ENCODE peak calls at places on chromosomes 2 and 18, in ten cellular contexts. One of them, this sample, is unnamed.

GRCh38 chr2:98948956-98949739 is 13.1 kb upstream of the CRACDL start:
- DNase-seq in BJ: no peak
- DNase-seq in NCI-H2029: no peak
- DNase-seq in A172: no peak
- DNase-seq in nephron progenitor cell: no peak
- DNase-seq in hepatocyte: no peak
- DNase-seq in ACHN: no peak
- DNase-seq in effector memory CD8-positive, alpha-beta T cell: no peak
- DNase-seq in stimulated activated CD4-positive, alpha-beta T cell treated with anti-CD3 and anti-CD28 coated beads, TNF-alpha, amount 100 ng/mL, for 4 hours: no peak
- DNase-seq in GM13976: no peak
- DNase-seq in this sample: no peak

GRCh38 chr2:32135409-32135808 is 30.3 kb upstream of the SLC30A6 start:
- DNase-seq in hepatocyte: peak; percentile 65
- DNase-seq in A172: peak; percentile 92
- DNase-seq in GM13976: peak; percentile 41
- DNase-seq in NCI-H2029: no peak
- DNase-seq in effector memory CD8-positive, alpha-beta T cell: no peak
- DNase-seq in nephron progenitor cell: no peak
- DNase-seq in BJ: peak; percentile 74
- DNase-seq in stimulated activated CD4-positive, alpha-beta T cell treated with anti-CD3 and anti-CD28 coated beads, TNF-alpha, amount 100 ng/mL, for 4 hours: no peak
- DNase-seq in ACHN: peak; percentile 90
- DNase-seq in this sample: peak; percentile 76

GRCh38 chr2:101520246-101520645 is 45.3 kb upstream of the RFX8 start:
- DNase-seq in NCI-H2029: no peak
- DNase-seq in nephron progenitor cell: no peak
- DNase-seq in hepatocyte: no peak
- DNase-seq in stimulated activated CD4-positive, alpha-beta T cell treated with anti-CD3 and anti-CD28 coated beads, TNF-alpha, amount 100 ng/mL, for 4 hours: no peak
- DNase-seq in ACHN: peak; percentile 55
- DNase-seq in A172: peak; percentile 74
- DNase-seq in BJ: no peak
- DNase-seq in GM13976: no peak
- DNase-seq in effector memory CD8-positive, alpha-beta T cell: no peak
- DNase-seq in this sample: no peak

GRCh38 chr2:96195410-96196071 is 13.1 kb downstream of the STARD7 start:
- DNase-seq in nephron progenitor cell: no peak
- DNase-seq in BJ: peak; percentile 78
- DNase-seq in A172: peak; percentile 17
- DNase-seq in effector memory CD8-positive, alpha-beta T cell: no peak
- DNase-seq in GM13976: no peak
- DNase-seq in hepatocyte: no peak
- DNase-seq in NCI-H2029: no peak
- DNase-seq in stimulated activated CD4-positive, alpha-beta T cell treated with anti-CD3 and anti-CD28 coated beads, TNF-alpha, amount 100 ng/mL, for 4 hours: no peak
- DNase-seq in ACHN: no peak
- DNase-seq in this sample: no peak

GRCh38 chr18:48100168-48100495 is 169.7 kb upstream of the SMAD2 start:
- DNase-seq in ACHN: no peak
- DNase-seq in BJ: no peak
- DNase-seq in GM13976: no peak
- DNase-seq in nephron progenitor cell: no peak
- DNase-seq in NCI-H2029: no peak
- DNase-seq in effector memory CD8-positive, alpha-beta T cell: no peak
- DNase-seq in hepatocyte: no peak
- DNase-seq in A172: no peak
- DNase-seq in stimulated activated CD4-positive, alpha-beta T cell treated with anti-CD3 and anti-CD28 coated beads, TNF-alpha, amount 100 ng/mL, for 4 hours: no peak
- DNase-seq in this sample: no peak

GRCh38 chr18:35127201-35127600 is 86.0 kb downstream of the MAPRE2 start:
- DNase-seq in NCI-H2029: no peak
- DNase-seq in ACHN: peak; percentile 8
- DNase-seq in BJ: no peak
- DNase-seq in GM13976: no peak
- DNase-seq in stimulated activated CD4-positive, alpha-beta T cell treated with anti-CD3 and anti-CD28 coated beads, TNF-alpha, amount 100 ng/mL, for 4 hours: no peak
- DNase-seq in effector memory CD8-positive, alpha-beta T cell: no peak
- DNase-seq in A172: no peak
- DNase-seq in nephron progenitor cell: no peak
- DNase-seq in hepatocyte: no peak
- DNase-seq in this sample: no peak

GRCh38 chr2:206556357-206556949 is 85.8 kb upstream of the FAM237A start:
- DNase-seq in GM13976: peak; percentile 44
- DNase-seq in hepatocyte: peak; percentile 50
- DNase-seq in NCI-H2029: peak; percentile 2
- DNase-seq in nephron progenitor cell: no peak
- DNase-seq in effector memory CD8-positive, alpha-beta T cell: no peak
- DNase-seq in A172: peak; percentile 59
- DNase-seq in stimulated activated CD4-positive, alpha-beta T cell treated with anti-CD3 and anti-CD28 coated beads, TNF-alpha, amount 100 ng/mL, for 4 hours: no peak
- DNase-seq in BJ: no peak
- DNase-seq in ACHN: peak; percentile 53
- DNase-seq in this sample: peak; percentile 2

GRCh38 chr2:67571785-67572718 is 174.9 kb downstream of the ETAA1 start:
- DNase-seq in nephron progenitor cell: no peak
- DNase-seq in effector memory CD8-positive, alpha-beta T cell: no peak
- DNase-seq in stimulated activated CD4-positive, alpha-beta T cell treated with anti-CD3 and anti-CD28 coated beads, TNF-alpha, amount 100 ng/mL, for 4 hours: no peak
- DNase-seq in hepatocyte: peak; percentile 35
- DNase-seq in NCI-H2029: no peak
- DNase-seq in ACHN: peak; percentile 97
- DNase-seq in GM13976: no peak
- DNase-seq in BJ: no peak
- DNase-seq in A172: no peak
- DNase-seq in this sample: no peak

GRCh38 chr2:66696856-66697255 is 261.9 kb downstream of the MEIS1 start:
- DNase-seq in nephron progenitor cell: no peak
- DNase-seq in effector memory CD8-positive, alpha-beta T cell: no peak
- DNase-seq in ACHN: no peak
- DNase-seq in GM13976: no peak
- DNase-seq in stimulated activated CD4-positive, alpha-beta T cell treated with anti-CD3 and anti-CD28 coated beads, TNF-alpha, amount 100 ng/mL, for 4 hours: no peak
- DNase-seq in A172: no peak
- DNase-seq in BJ: no peak
- DNase-seq in NCI-H2029: no peak
- DNase-seq in hepatocyte: no peak
- DNase-seq in this sample: no peak

GRCh38 chr2:112947374-112947773 is 30.4 kb upstream of the IL36G start:
- DNase-seq in hepatocyte: peak; percentile 62
- DNase-seq in A172: no peak
- DNase-seq in effector memory CD8-positive, alpha-beta T cell: no peak
- DNase-seq in GM13976: no peak
- DNase-seq in ACHN: no peak
- DNase-seq in stimulated activated CD4-positive, alpha-beta T cell treated with anti-CD3 and anti-CD28 coated beads, TNF-alpha, amount 100 ng/mL, for 4 hours: no peak
- DNase-seq in nephron progenitor cell: no peak
- DNase-seq in BJ: no peak
- DNase-seq in NCI-H2029: no peak
- DNase-seq in this sample: no peak

GRCh38 chr2:60426341-60426740 is 127.1 kb downstream of the BCL11A start:
- DNase-seq in BJ: no peak
- DNase-seq in nephron progenitor cell: no peak
- DNase-seq in ACHN: no peak
- DNase-seq in hepatocyte: no peak
- DNase-seq in stimulated activated CD4-positive, alpha-beta T cell treated with anti-CD3 and anti-CD28 coated beads, TNF-alpha, amount 100 ng/mL, for 4 hours: no peak
- DNase-seq in GM13976: no peak
- DNase-seq in A172: no peak
- DNase-seq in NCI-H2029: no peak
- DNase-seq in effector memory CD8-positive, alpha-beta T cell: no peak
- DNase-seq in this sample: no peak

GRCh38 chr18:46019956-46020355 is 52.1 kb downstream of the PSTPIP2 start:
- DNase-seq in BJ: no peak
- DNase-seq in ACHN: no peak
- DNase-seq in NCI-H2029: no peak
- DNase-seq in A172: no peak
- DNase-seq in GM13976: no peak
- DNase-seq in nephron progenitor cell: no peak
- DNase-seq in stimulated activated CD4-positive, alpha-beta T cell treated with anti-CD3 and anti-CD28 coated beads, TNF-alpha, amount 100 ng/mL, for 4 hours: no peak
- DNase-seq in effector memory CD8-positive, alpha-beta T cell: no peak
- DNase-seq in hepatocyte: no peak
- DNase-seq in this sample: no peak

GRCh38 chr2:179240481-179241451 is 23.9 kb downstream of the SESTD1 start:
- DNase-seq in NCI-H2029: no peak
- DNase-seq in GM13976: no peak
- DNase-seq in nephron progenitor cell: no peak
- DNase-seq in stimulated activated CD4-positive, alpha-beta T cell treated with anti-CD3 and anti-CD28 coated beads, TNF-alpha, amount 100 ng/mL, for 4 hours: no peak
- DNase-seq in ACHN: peak; percentile 30
- DNase-seq in A172: no peak
- DNase-seq in effector memory CD8-positive, alpha-beta T cell: no peak
- DNase-seq in BJ: no peak
- DNase-seq in hepatocyte: no peak
- DNase-seq in this sample: no peak

GRCh38 chr2:190340369-190340768 is 3.0 kb upstream of the INPP1 start:
- DNase-seq in effector memory CD8-positive, alpha-beta T cell: no peak
- DNase-seq in A172: peak; percentile 49
- DNase-seq in NCI-H2029: peak; percentile 85
- DNase-seq in BJ: no peak
- DNase-seq in ACHN: peak; percentile 15
- DNase-seq in nephron progenitor cell: no peak
- DNase-seq in GM13976: no peak
- DNase-seq in stimulated activated CD4-positive, alpha-beta T cell treated with anti-CD3 and anti-CD28 coated beads, TNF-alpha, amount 100 ng/mL, for 4 hours: no peak
- DNase-seq in hepatocyte: no peak
- DNase-seq in this sample: no peak

GRCh38 chr2:101781730-101782426 is 84.4 kb downstream of the MAP4K4 start:
- DNase-seq in stimulated activated CD4-positive, alpha-beta T cell treated with anti-CD3 and anti-CD28 coated beads, TNF-alpha, amount 100 ng/mL, for 4 hours: no peak
- DNase-seq in ACHN: no peak
- DNase-seq in A172: no peak
- DNase-seq in BJ: no peak
- DNase-seq in hepatocyte: no peak
- DNase-seq in nephron progenitor cell: no peak
- DNase-seq in NCI-H2029: no peak
- DNase-seq in GM13976: no peak
- DNase-seq in effector memory CD8-positive, alpha-beta T cell: no peak
- DNase-seq in this sample: no peak

GRCh38 chr2:95075440-95075885 is 46.1 kb downstream of the MRPS5 start:
- DNase-seq in A172: no peak
- DNase-seq in BJ: no peak
- DNase-seq in nephron progenitor cell: no peak
- DNase-seq in NCI-H2029: no peak
- DNase-seq in GM13976: peak; percentile 22
- DNase-seq in hepatocyte: peak; percentile 3
- DNase-seq in effector memory CD8-positive, alpha-beta T cell: no peak
- DNase-seq in stimulated activated CD4-positive, alpha-beta T cell treated with anti-CD3 and anti-CD28 coated beads, TNF-alpha, amount 100 ng/mL, for 4 hours: no peak
- DNase-seq in ACHN: no peak
- DNase-seq in this sample: no peak

GRCh38 chr2:217356795-217357194 is 496.9 kb upstream of the TNP1 start:
- DNase-seq in ACHN: no peak
- DNase-seq in GM13976: no peak
- DNase-seq in nephron progenitor cell: no peak
- DNase-seq in hepatocyte: no peak
- DNase-seq in NCI-H2029: no peak
- DNase-seq in BJ: no peak
- DNase-seq in stimulated activated CD4-positive, alpha-beta T cell treated with anti-CD3 and anti-CD28 coated beads, TNF-alpha, amount 100 ng/mL, for 4 hours: no peak
- DNase-seq in effector memory CD8-positive, alpha-beta T cell: no peak
- DNase-seq in A172: no peak
- DNase-seq in this sample: no peak

GRCh38 chr2:84022810-84023431 is 436.2 kb downstream of the SUCLG1 start:
- DNase-seq in A172: peak; percentile 72
- DNase-seq in BJ: peak; percentile 1
- DNase-seq in stimulated activated CD4-positive, alpha-beta T cell treated with anti-CD3 and anti-CD28 coated beads, TNF-alpha, amount 100 ng/mL, for 4 hours: no peak
- DNase-seq in nephron progenitor cell: peak; percentile 44
- DNase-seq in hepatocyte: peak; percentile 79
- DNase-seq in effector memory CD8-positive, alpha-beta T cell: no peak
- DNase-seq in GM13976: peak; percentile 14
- DNase-seq in ACHN: peak; percentile 72
- DNase-seq in NCI-H2029: peak; percentile 17
- DNase-seq in this sample: peak; percentile 26

GRCh38 chr2:3483227-3483985 is 35.9 kb downstream of the ADI1 start:
- DNase-seq in effector memory CD8-positive, alpha-beta T cell: no peak
- DNase-seq in BJ: no peak
- DNase-seq in GM13976: no peak
- DNase-seq in NCI-H2029: peak; percentile 80
- DNase-seq in nephron progenitor cell: no peak
- DNase-seq in ACHN: no peak
- DNase-seq in A172: no peak
- DNase-seq in hepatocyte: no peak
- DNase-seq in stimulated activated CD4-positive, alpha-beta T cell treated with anti-CD3 and anti-CD28 coated beads, TNF-alpha, amount 100 ng/mL, for 4 hours: no peak
- DNase-seq in this sample: no peak

GRCh38 chr18:46894124-46894523 is 23.2 kb downstream of the PIAS2 start:
- DNase-seq in BJ: no peak
- DNase-seq in NCI-H2029: no peak
- DNase-seq in nephron progenitor cell: no peak
- DNase-seq in stimulated activated CD4-positive, alpha-beta T cell treated with anti-CD3 and anti-CD28 coated beads, TNF-alpha, amount 100 ng/mL, for 4 hours: no peak
- DNase-seq in hepatocyte: no peak
- DNase-seq in GM13976: no peak
- DNase-seq in ACHN: no peak
- DNase-seq in A172: no peak
- DNase-seq in effector memory CD8-positive, alpha-beta T cell: no peak
- DNase-seq in this sample: no peak

GRCh38 chr2:106867231-106867943 is 18.6 kb downstream of the ST6GAL2 start:
- DNase-seq in stimulated activated CD4-positive, alpha-beta T cell treated with anti-CD3 and anti-CD28 coated beads, TNF-alpha, amount 100 ng/mL, for 4 hours: no peak
- DNase-seq in hepatocyte: no peak
- DNase-seq in ACHN: no peak
- DNase-seq in effector memory CD8-positive, alpha-beta T cell: no peak
- DNase-seq in nephron progenitor cell: no peak
- DNase-seq in BJ: no peak
- DNase-seq in GM13976: no peak
- DNase-seq in NCI-H2029: no peak
- DNase-seq in A172: no peak
- DNase-seq in this sample: no peak

GRCh38 chr2:238967031-238967977 is 119.4 kb downstream of the TWIST2 start:
- DNase-seq in stimulated activated CD4-positive, alpha-beta T cell treated with anti-CD3 and anti-CD28 coated beads, TNF-alpha, amount 100 ng/mL, for 4 hours: no peak
- DNase-seq in hepatocyte: no peak
- DNase-seq in ACHN: no peak
- DNase-seq in nephron progenitor cell: no peak
- DNase-seq in effector memory CD8-positive, alpha-beta T cell: no peak
- DNase-seq in BJ: no peak
- DNase-seq in A172: no peak
- DNase-seq in NCI-H2029: no peak
- DNase-seq in GM13976: no peak
- DNase-seq in this sample: no peak

GRCh38 chr18:30485078-30485477 is 557.5 kb downstream of the DSC3 start:
- DNase-seq in ACHN: no peak
- DNase-seq in NCI-H2029: no peak
- DNase-seq in effector memory CD8-positive, alpha-beta T cell: no peak
- DNase-seq in stimulated activated CD4-positive, alpha-beta T cell treated with anti-CD3 and anti-CD28 coated beads, TNF-alpha, amount 100 ng/mL, for 4 hours: no peak
- DNase-seq in hepatocyte: no peak
- DNase-seq in BJ: no peak
- DNase-seq in A172: no peak
- DNase-seq in nephron progenitor cell: no peak
- DNase-seq in GM13976: no peak
- DNase-seq in this sample: no peak

GRCh38 chr2:240834377-240834975 is 14.5 kb upstream of the KIF1A start:
- DNase-seq in A172: no peak
- DNase-seq in effector memory CD8-positive, alpha-beta T cell: no peak
- DNase-seq in BJ: no peak
- DNase-seq in ACHN: no peak
- DNase-seq in hepatocyte: no peak
- DNase-seq in GM13976: no peak
- DNase-seq in nephron progenitor cell: no peak
- DNase-seq in NCI-H2029: no peak
- DNase-seq in stimulated activated CD4-positive, alpha-beta T cell treated with anti-CD3 and anti-CD28 coated beads, TNF-alpha, amount 100 ng/mL, for 4 hours: no peak
- DNase-seq in this sample: no peak

GRCh38 chr18:9658111-9658641 is 43.8 kb upstream of the PPP4R1 start:
- DNase-seq in stimulated activated CD4-positive, alpha-beta T cell treated with anti-CD3 and anti-CD28 coated beads, TNF-alpha, amount 100 ng/mL, for 4 hours: no peak
- DNase-seq in NCI-H2029: no peak
- DNase-seq in hepatocyte: no peak
- DNase-seq in GM13976: no peak
- DNase-seq in ACHN: no peak
- DNase-seq in BJ: no peak
- DNase-seq in effector memory CD8-positive, alpha-beta T cell: no peak
- DNase-seq in A172: no peak
- DNase-seq in nephron progenitor cell: no peak
- DNase-seq in this sample: no peak

GRCh38 chr18:50611529-50611941 is 51.6 kb downstream of the MAPK4 start:
- DNase-seq in nephron progenitor cell: no peak
- DNase-seq in GM13976: no peak
- DNase-seq in A172: no peak
- DNase-seq in hepatocyte: peak; percentile 51
- DNase-seq in NCI-H2029: no peak
- DNase-seq in ACHN: no peak
- DNase-seq in stimulated activated CD4-positive, alpha-beta T cell treated with anti-CD3 and anti-CD28 coated beads, TNF-alpha, amount 100 ng/mL, for 4 hours: no peak
- DNase-seq in effector memory CD8-positive, alpha-beta T cell: no peak
- DNase-seq in BJ: no peak
- DNase-seq in this sample: no peak

GRCh38 chr2:233802132-233802815 is 24.1 kb downstream of the MROH2A start:
- DNase-seq in effector memory CD8-positive, alpha-beta T cell: no peak
- DNase-seq in A172: no peak
- DNase-seq in ACHN: no peak
- DNase-seq in stimulated activated CD4-positive, alpha-beta T cell treated with anti-CD3 and anti-CD28 coated beads, TNF-alpha, amount 100 ng/mL, for 4 hours: no peak
- DNase-seq in NCI-H2029: no peak
- DNase-seq in hepatocyte: no peak
- DNase-seq in BJ: no peak
- DNase-seq in nephron progenitor cell: no peak
- DNase-seq in GM13976: no peak
- DNase-seq in this sample: no peak

GRCh38 chr2:216389565-216389964 is 17.3 kb upstream of the MARCHF4 start:
- DNase-seq in hepatocyte: no peak
- DNase-seq in effector memory CD8-positive, alpha-beta T cell: no peak
- DNase-seq in ACHN: no peak
- DNase-seq in GM13976: no peak
- DNase-seq in A172: no peak
- DNase-seq in BJ: no peak
- DNase-seq in nephron progenitor cell: no peak
- DNase-seq in NCI-H2029: no peak
- DNase-seq in stimulated activated CD4-positive, alpha-beta T cell treated with anti-CD3 and anti-CD28 coated beads, TNF-alpha, amount 100 ng/mL, for 4 hours: no peak
- DNase-seq in this sample: no peak